ENCODE peak calls at places on chromosomes 7 and 10, in seven cellular contexts. I is transverse colon, G is substantia nigra, P is A549, X is PC-3, E is GM12878, L is left ventricle myocardium inferior. S is an unnamed sample.

GRCh38 chr7:123635551-123636359 is 19.9 kb upstream of the LMOD2 start:
- DNase-seq in I (no peak), X (peak), G (no peak), L (no peak), E (no peak), P (peak), S (no peak)

GRCh38 chr7:16431646-16432424 is 10.5 kb upstream of the CRPPA start:
- DNase-seq in G (no peak), E (no peak), P (peak), X (peak), I (peak), L (no peak), S (no peak)

GRCh38 chr7:127871226-127871625 is 160.0 kb downstream of the LRRC4 start:
- DNase-seq in E (no peak), X (no peak), P (no peak), I (no peak), G (no peak), L (no peak), S (no peak)

GRCh38 chr7:15556706-15557105 is 5.1 kb downstream of the AGMO start:
- DNase-seq in P (no peak), I (no peak), E (no peak), G (no peak), X (no peak), L (no peak), S (no peak)

GRCh38 chr10:128161031-128161430 is 34.8 kb upstream of the MKI67 start:
- DNase-seq in I (no peak), P (no peak), X (no peak), L (no peak), E (no peak), G (no peak), S (no peak)

GRCh38 chr7:1505731-1506550 is 1.8 kb upstream of the INTS1 start:
- DNase-seq in L (no peak), G (no peak), I (no peak), X (peak), P (no peak), E (no peak), S (peak)

GRCh38 chr7:151393031-151393977 is 16.5 kb downstream of the WDR86 start:
- DNase-seq in E (no peak), X (peak), I (no peak), P (no peak), G (no peak), L (peak), S (no peak)

GRCh38 chr7:77569514-77570232 is 32.6 kb downstream of the PTPN12 start:
- DNase-seq in L (no peak), X (no peak), E (no peak), P (no peak), I (no peak), G (no peak), S (no peak)

GRCh38 chr10:34696423-34696822 is 118.7 kb downstream of the PARD3 start:
- DNase-seq in E (no peak), L (no peak), X (peak), I (no peak), G (no peak), P (peak), S (no peak)

GRCh38 chr7:36208997-36209813 is 56.2 kb downstream of the EEPD1 start:
- DNase-seq in I (no peak), P (no peak), G (no peak), L (no peak), E (no peak), X (peak), S (no peak)

GRCh38 chr10:79322616-79323566 is 24.4 kb upstream of the PPIF start:
- DNase-seq in G (no peak), P (no peak), L (no peak), E (peak), X (peak), I (peak), S (peak)

GRCh38 chr7:142581341-142581740 is 167.9 kb upstream of the PRSS1 start:
- DNase-seq in G (no peak), L (no peak), P (no peak), X (peak), I (no peak), E (no peak), S (no peak)

DNA sequence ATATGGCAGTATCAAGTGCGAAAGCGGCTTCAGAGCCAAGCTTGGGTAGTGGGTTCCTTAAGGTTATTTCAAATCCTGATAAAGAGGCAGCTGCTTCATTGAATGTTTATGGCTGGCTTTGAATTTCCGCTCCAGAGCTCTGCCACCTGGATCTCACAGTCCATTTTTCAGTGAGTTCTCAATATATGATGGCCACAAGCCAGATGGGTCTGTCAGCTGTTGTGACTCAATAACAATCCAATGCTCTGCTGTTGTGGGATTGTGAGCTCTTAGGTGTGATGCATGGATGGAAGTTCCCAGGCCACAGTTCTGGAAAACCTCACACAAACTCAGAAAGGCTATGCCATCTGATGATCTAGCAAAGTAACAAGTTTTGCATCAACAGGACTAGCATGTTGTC is 743.8 kb upstream of the LRRN3 start:
- DNase-seq in L (no peak), X (no peak), E (no peak), I (no peak), P (no peak), G (no peak), S (no peak)
- H3K27ac ChIP-seq in L (no peak), X (no peak), E (no peak), I (no peak), P (no peak), G (no peak), S (no peak)

DNA sequence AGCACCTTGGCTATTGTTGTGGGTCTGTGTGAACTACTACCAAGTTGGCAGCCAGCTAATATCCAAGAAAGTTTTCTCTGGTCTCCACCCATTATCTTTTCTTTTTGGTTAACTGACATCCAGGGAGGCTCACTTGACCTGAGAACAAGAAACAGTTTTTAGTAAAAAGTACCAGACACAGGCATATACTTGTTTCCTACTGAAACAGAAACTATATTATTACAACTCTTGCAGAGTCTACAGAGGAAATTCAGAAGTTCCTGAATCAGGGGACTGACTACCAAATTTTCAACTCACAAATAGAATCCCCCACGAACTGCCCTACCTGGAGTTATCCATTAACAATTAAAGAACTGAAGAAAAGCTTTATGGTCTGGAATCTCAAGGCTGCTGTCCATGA is 168.9 kb downstream of the KCND2 start:
- DNase-seq in X (no peak), I (no peak), E (peak), L (no peak), P (no peak), G (no peak), S (no peak)
- H3K27ac ChIP-seq in X (no peak), I (no peak), E (peak), L (no peak), P (no peak), G (no peak), S (no peak)

GRCh38 chr7:116582164-116582732 is 57.4 kb downstream of the CAV1 start:
- DNase-seq in E (no peak), L (no peak), G (no peak), I (no peak), X (no peak), P (no peak), S (peak)
- H3K27ac ChIP-seq in E (peak), L (peak), G (no peak), I (no peak), X (no peak), P (peak), S (peak)

GRCh38 chr7:26515462-26515861 is 223.8 kb downstream of the SNX10 start:
- DNase-seq in I (peak), X (peak), G (no peak), L (no peak), P (no peak), E (no peak), S (no peak)
- H3K27ac ChIP-seq in I (peak), X (no peak), G (no peak), L (no peak), P (no peak), E (no peak), S (no peak)

GRCh38 chr10:124680675-124681074 is 63.5 kb downstream of the FAM53B start:
- DNase-seq in L (peak), E (no peak), P (no peak), G (no peak), X (no peak), I (peak), S (peak)
- H3K27ac ChIP-seq in L (peak), E (no peak), P (no peak), G (peak), X (no peak), I (peak), S (no peak)

S was measured in right cardiac atrium.